ENCODE peak calls at places on chromosomes 6 and 20, in seven cellular contexts. G is progenitor cell of endocrine pancreas, S is fibroblast of mammary gland, E is cardiac fibroblast, K is psoas muscle, M is prostate gland, F is astrocyte. R is an unnamed sample.

GRCh38 chr6:110530671-110531070 is 54.3 kb upstream of the SLC22A16 start:
- DNase-seq in G (no peak), K (no peak), F (no peak), E (no peak), M (no peak), S (peak), R (no peak)

GRCh38 chr6:85641522-85641915 is 1.2 kb downstream of the SYNCRIP start:
- DNase-seq in M (no peak), E (no peak), K (no peak), G (no peak), F (no peak), S (peak), R (no peak)

GRCh38 chr20:8244637-8245036 is 112.6 kb downstream of the PLCB1 start:
- DNase-seq in S (peak), F (peak), K (no peak), G (no peak), M (peak), E (peak), R (no peak)

GRCh38 chr6:20403080-20403765 is 1.5 kb downstream of the E2F3 start:
- DNase-seq in M (peak), E (peak), K (peak), G (peak), F (peak), S (peak), R (peak)

GRCh38 chr6:32840604-32841246 is 2.2 kb upstream of the TAP2 start:
- DNase-seq in F (no peak), M (no peak), S (no peak), E (no peak), G (no peak), K (no peak), R (no peak)

GRCh38 chr6:159978291-159979135 is 9.6 kb downstream of the IGF2R start:
- DNase-seq in F (no peak), K (no peak), E (no peak), S (no peak), G (no peak), M (no peak), R (no peak)

GRCh38 chr20:45061244-45061643 is 39.7 kb downstream of the KCNS1 start:
- DNase-seq in K (no peak), M (no peak), G (no peak), E (peak), S (peak), F (peak), R (no peak)

GRCh38 chr6:24581084-24581669 is 64.8 kb downstream of the KIAA0319 start:
- DNase-seq in M (peak), S (peak), K (peak), E (peak), G (peak), F (peak), R (peak)

GRCh38 chr20:8150591-8150990 is 18.5 kb downstream of the PLCB1 start:
- DNase-seq in S (peak), G (no peak), M (no peak), K (no peak), E (peak), F (peak), R (no peak)

GRCh38 chr6:63441266-63441956 is 121.6 kb upstream of the LGSN start:
- DNase-seq in E (no peak), F (no peak), G (no peak), S (no peak), K (no peak), M (no peak), R (no peak)

GRCh38 chr6:136123464-136123863 is 126.6 kb downstream of the MTFR2 start:
- DNase-seq in E (peak), S (peak), F (peak), G (no peak), M (no peak), K (no peak), R (no peak)

GRCh38 chr20:57713951-57714350 is 4.1 kb upstream of the PMEPA1 start:
- DNase-seq in M (no peak), K (no peak), G (no peak), F (no peak), S (no peak), E (no peak), R (no peak)

GRCh38 chr20:3080939-3081388 is 3.6 kb downstream of the AVP start:
- DNase-seq in K (peak), E (peak), S (peak), M (no peak), G (no peak), F (no peak), R (no peak)

GRCh38 chr6:24126586-24127192 is 674 bp downstream of the NRSN1 start:
- DNase-seq in K (no peak), G (peak), S (peak), E (peak), F (peak), M (peak), R (no peak)

GRCh38 chr6:53412751-53413150 is 64.0 kb upstream of the ELOVL5 start:
- DNase-seq in M (no peak), S (peak), F (no peak), E (peak), G (no peak), K (no peak), R (no peak)

GRCh38 chr20:34377072-34377847 is 14.2 kb downstream of the ITCH start:
- DNase-seq in F (no peak), M (no peak), E (no peak), S (no peak), K (no peak), G (no peak), R (no peak)

GRCh38 chr20:46731770-46732169 is 22.3 kb downstream of the SLC2A10 start:
- DNase-seq in F (no peak), K (no peak), G (no peak), M (no peak), E (no peak), S (no peak), R (no peak)

GRCh38 chr20:37897008-37897548 is 5.8 kb upstream of the VSTM2L start:
- DNase-seq in G (no peak), M (no peak), F (no peak), E (peak), K (no peak), S (no peak), R (no peak)

GRCh38 chr20:4813076-4813838 is 91.5 kb downstream of the PRND start:
- DNase-seq in G (no peak), E (peak), K (no peak), F (no peak), S (no peak), M (no peak), R (no peak)

GRCh38 chr6:12228447-12229146 is 61.6 kb upstream of the EDN1 start:
- DNase-seq in M (no peak), E (no peak), S (no peak), K (no peak), F (no peak), G (no peak), R (no peak)

GRCh38 chr20:3038454-3038853 is 5.0 kb upstream of the GNRH2 start:
- DNase-seq in S (no peak), K (no peak), G (no peak), F (no peak), E (no peak), M (no peak), R (no peak)

GRCh38 chr6:120378582-120379220 is 955.6 kb downstream of the TBC1D32 start:
- DNase-seq in K (no peak), M (no peak), F (no peak), S (peak), G (no peak), E (peak), R (no peak)

GRCh38 chr6:121597654-121598053 is 162.2 kb downstream of the GJA1 start:
- DNase-seq in S (peak), G (no peak), E (no peak), F (peak), K (no peak), M (no peak), R (no peak)

GRCh38 chr6:34182751-34183531 is 37.1 kb upstream of the GRM4 start:
- DNase-seq in M (no peak), E (no peak), S (peak), K (no peak), F (no peak), G (no peak), R (no peak)

GRCh38 chr6:88179692-88180091 is 13.5 kb upstream of the CNR1 start:
- DNase-seq in E (no peak), M (no peak), F (no peak), K (no peak), S (no peak), G (no peak), R (no peak)

GRCh38 chr6:149454405-149454848 is 30.4 kb downstream of the ZC3H12D start:
- DNase-seq in S (peak), M (peak), K (peak), G (no peak), F (peak), E (peak), R (peak)

GRCh38 chr6:89640804-89641203 is 2.3 kb upstream of the LYRM2 start:
- DNase-seq in M (no peak), G (no peak), E (peak), S (peak), F (peak), K (no peak), R (no peak)

GRCh38 chr20:52484438-52484837 is 292.9 kb upstream of the ZFP64 start:
- DNase-seq in G (no peak), K (no peak), S (no peak), E (no peak), F (peak), M (no peak), R (no peak)

GRCh38 chr6:33742837-33743236 is 3.9 kb downstream of the IP6K3 start:
- DNase-seq in E (no peak), S (no peak), M (no peak), F (no peak), K (no peak), G (no peak), R (no peak)

GRCh38 chr20:17059465-17059864 is 167.4 kb upstream of the PCSK2 start:
- DNase-seq in E (no peak), F (peak), G (no peak), K (no peak), M (no peak), S (peak), R (no peak)

GRCh38 chr6:111237757-111238260 is 150.5 kb downstream of the SLC16A10 start:
- DNase-seq in K (no peak), F (no peak), S (peak), G (no peak), M (no peak), E (no peak), R (no peak)

GRCh38 chr6:99130897-99131873 is 183.4 kb upstream of the FBXL4 start:
- DNase-seq in M (no peak), S (no peak), E (no peak), F (no peak), K (no peak), G (no peak), R (no peak)
- TF ChIP-seq CTCF in M (no peak), S (peak), E (no peak), F (no peak), K (no peak), G (no peak), R (no peak)

DNA sequence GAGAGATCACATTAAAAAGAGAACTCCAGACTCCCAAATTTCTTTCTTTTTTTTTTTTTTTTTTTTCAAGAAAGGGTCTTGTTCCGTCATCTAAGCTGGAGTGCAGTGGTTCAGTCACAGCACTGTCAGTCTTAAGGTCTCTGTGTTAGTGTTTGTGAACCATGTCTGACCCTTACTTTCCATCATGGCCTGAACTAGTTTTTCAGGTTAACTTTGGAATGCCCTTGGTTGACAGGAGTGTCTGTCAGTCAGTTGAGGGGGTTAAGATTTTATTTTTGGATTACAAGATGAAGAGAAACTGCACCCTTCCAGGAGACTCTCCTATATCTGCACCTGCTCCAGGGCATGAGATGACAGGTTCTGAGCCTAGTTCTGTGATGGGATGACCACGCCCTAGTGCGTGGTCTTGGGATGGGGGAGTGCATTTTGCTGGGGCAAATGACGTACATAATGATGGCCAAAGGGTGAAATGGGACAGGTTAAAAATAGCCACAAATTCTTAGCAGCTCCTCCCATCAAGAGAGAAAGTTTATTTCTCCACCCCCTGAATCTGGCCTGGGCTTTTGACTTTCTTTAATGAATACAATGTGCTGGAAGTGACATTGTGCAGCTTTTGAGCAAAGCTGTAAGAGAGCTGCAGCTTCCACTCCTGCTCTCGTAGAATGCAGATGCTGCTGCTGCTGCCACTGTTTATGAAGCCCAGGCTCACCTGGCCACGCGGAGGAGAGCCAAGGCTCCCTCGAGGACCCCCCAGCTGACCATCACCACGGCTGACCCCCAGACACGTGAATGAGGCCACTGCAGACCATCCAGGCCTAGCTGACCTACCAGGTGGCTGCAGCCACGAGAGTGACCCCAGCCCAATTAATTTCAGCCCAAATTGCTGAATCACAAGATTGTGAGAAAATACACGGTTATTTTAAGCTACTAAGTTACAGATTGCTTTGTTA is 29.7 kb upstream of the FAM50B start:
- DNase-seq in K (no peak), M (no peak), E (no peak), S (peak), F (no peak), G (no peak), R (no peak)
- TF ChIP-seq CTCF in K (no peak), M (no peak), E (no peak), S (no peak), F (no peak), G (no peak), R (no peak)

DNA sequence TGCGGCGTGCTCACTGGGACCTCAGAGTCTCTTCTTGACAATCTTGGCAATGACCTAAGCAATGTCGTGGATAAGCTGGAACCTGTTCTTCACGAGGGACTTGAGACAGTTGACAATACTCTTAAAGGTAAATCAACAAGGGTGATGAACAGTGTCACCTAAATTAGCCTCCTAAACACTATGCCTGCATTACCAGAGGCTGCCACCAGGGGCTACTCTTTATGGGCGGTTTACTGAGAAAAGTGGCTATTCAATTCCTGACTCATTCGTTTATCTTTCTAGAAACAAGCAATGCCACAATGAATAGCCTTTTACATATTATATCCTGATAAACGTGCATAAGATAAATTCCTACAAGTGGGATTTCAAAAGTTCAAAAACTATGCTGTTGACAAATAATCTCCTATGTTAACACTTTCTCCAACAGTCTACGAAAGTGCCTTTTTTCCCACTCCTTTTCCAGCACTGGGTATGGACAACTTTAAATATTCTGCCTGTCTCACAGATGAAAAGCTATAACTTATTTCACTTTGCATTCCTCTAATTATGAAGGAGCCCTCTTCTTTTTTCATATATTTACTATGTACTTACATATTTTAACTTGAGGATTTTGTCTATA is 1.3 kb downstream of the BPIFA2 start:
- DNase-seq in F (no peak), E (no peak), M (no peak), K (no peak), G (no peak), S (peak), R (no peak)
- TF ChIP-seq CTCF in F (peak), E (peak), M (no peak), K (peak), G (peak), S (peak), R (no peak)

DNA sequence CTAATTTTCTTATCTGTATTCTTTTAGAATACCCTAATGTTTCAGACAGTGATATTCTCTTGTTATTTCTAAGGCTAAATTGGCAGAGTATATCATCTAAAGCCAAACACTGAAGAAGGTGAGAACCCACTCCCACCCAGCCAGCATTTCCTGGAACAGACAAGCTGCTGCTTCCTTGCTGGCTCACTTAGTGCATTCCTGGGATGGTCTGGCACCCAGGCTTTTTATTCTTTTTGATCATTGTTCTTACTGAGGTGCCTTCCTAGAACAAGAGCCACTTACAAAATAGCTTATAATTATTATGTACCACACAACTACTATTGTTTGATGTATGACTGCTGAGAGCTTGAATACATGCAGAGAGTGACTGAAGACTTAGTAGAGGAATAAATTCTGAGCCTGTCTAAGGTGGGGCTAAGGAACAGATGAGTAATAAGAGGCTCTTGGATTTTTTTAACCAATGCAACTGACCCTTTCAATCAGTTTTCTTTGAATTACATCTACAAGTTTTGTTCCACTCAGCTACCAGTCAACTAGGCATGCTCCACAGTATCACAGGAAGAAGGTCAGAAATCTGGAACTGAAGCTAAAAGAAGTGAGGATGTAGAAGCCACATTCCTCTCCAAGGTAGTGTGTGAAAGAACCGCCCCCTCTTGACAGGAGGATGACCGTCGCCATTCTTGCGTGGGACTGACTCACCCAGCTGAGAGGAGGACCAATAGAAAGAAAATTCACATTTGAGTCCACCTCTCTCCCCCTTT is 30.1 kb downstream of the PRPH2 start:
- DNase-seq in F (peak), E (peak), G (no peak), S (peak), M (peak), K (no peak), R (no peak)
- TF ChIP-seq CTCF in F (no peak), E (no peak), G (no peak), S (no peak), M (no peak), K (no peak), R (no peak)

GRCh38 chr6:106884576-106884975 is 90.0 kb downstream of the CD24 start:
- DNase-seq in F (no peak), G (no peak), K (no peak), S (no peak), E (no peak), M (no peak), R (no peak)

GRCh38 chr6:106883808-106884262 is 90.7 kb downstream of the CD24 start:
- DNase-seq in F (no peak), M (no peak), K (no peak), G (no peak), E (no peak), S (peak), R (no peak)

GRCh38 chr6:106886444-106886843 is 88.1 kb downstream of the CD24 start:
- DNase-seq in M (no peak), G (no peak), F (no peak), K (no peak), E (no peak), S (no peak), R (no peak)

GRCh38 chr6:106886922-106887797 is 87.4 kb downstream of the CD24 start:
- DNase-seq in E (no peak), M (no peak), S (no peak), K (no peak), G (no peak), F (no peak), R (no peak)

GRCh38 chr6:106885659-106886058 is 88.9 kb downstream of the CD24 start:
- DNase-seq in G (no peak), S (no peak), E (no peak), K (no peak), M (peak), F (no peak), R (no peak)
- TF ChIP-seq CTCF in G (no peak), S (no peak), E (no peak), K (no peak), M (no peak), F (no peak), R (no peak)

DNA sequence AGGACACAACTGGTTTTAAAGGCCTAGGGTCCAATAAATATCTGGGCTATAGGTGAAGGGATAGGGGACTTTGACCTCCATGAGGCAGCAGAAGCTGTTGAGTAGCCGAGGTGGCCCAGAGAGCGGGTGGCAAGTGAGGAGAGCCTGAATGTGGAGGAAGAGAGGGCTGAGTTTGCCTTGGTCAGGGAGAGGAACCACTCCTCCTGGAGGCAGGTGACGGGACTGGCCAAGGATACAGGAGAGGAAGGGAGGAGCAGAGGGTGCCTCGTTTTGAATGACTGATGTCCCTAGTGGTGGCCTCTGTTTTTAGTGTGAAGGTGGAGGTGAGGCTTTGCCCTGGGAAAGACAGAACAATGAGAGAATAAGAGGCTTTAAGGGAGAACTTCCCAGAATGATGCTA is 19.1 kb upstream of the AAR2 start:
- DNase-seq in M (no peak), E (no peak), K (no peak), G (no peak), S (no peak), F (no peak), R (no peak)
- TF ChIP-seq CTCF in M (no peak), E (no peak), K (no peak), G (peak), S (no peak), F (no peak), R (no peak)

GRCh38 chr6:130076512-130076911 is 58.1 kb downstream of the L3MBTL3 start:
- DNase-seq in E (peak), F (no peak), G (no peak), M (no peak), K (no peak), S (peak), R (no peak)
- TF ChIP-seq CTCF in E (no peak), F (no peak), G (peak), M (no peak), K (no peak), S (peak), R (no peak)

GRCh38 chr6:158793432-158793831 is 25.7 kb downstream of the EZR start:
- DNase-seq in F (no peak), K (no peak), M (no peak), S (peak), G (no peak), E (peak), R (no peak)
- TF ChIP-seq CTCF in F (peak), K (peak), M (peak), S (peak), G (peak), E (peak), R (peak)

DNA sequence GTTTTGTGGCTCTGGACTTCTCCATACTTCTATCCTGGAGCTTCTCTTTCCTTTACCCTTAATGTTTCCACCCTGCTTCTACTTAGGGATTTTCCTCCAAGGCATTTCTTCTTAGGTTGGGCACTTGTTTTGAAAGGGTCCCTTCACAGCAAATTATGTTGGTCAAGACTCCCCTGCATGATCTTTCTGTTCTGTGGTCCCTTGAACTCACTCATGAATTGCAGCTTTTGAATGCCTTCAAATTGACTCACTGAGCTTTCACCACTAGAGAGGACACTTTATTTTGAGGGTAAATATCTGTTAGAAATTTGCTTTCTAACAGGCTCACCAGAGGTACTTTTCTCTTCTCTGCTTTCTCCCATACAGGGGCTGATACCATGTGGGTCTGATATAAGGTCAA is 105.0 kb downstream of the CENPW start:
- DNase-seq in M (no peak), K (no peak), F (peak), G (no peak), E (no peak), S (peak), R (no peak)
- TF ChIP-seq CTCF in M (no peak), K (no peak), F (no peak), G (no peak), E (no peak), S (no peak), R (no peak)

R was measured in breast epithelium.